ENCODE peak calls at places on chromosome 3, in nine cellular contexts. H is NCI-H1105; B is EH; M is T-cell; K is stimulated activated CD8-positive, alpha-beta memory T cell treated with anti-CD3 and anti-CD28 coated beads, Interleukin-7, amount 100 ng/mL, for 1 hour; V is sigmoid colon; I is naive thymus-derived CD8-positive, alpha-beta T cell; Q is GM03348; T is COR-L47. J is an unnamed sample.

GRCh38 chr3:48194446-48195071 is 6.3 kb upstream of the CDC25A start:
- DNase-seq in T (no peak), I (no peak), B (peak), K (no peak), M (no peak), Q (peak), V (no peak), H (peak), J (peak)

GRCh38 chr3:43076857-43077256 is 29.0 kb downstream of the POMGNT2 start:
- DNase-seq in T (no peak), H (no peak), K (no peak), M (no peak), B (peak), Q (no peak), V (no peak), I (no peak), J (no peak)

GRCh38 chr3:188489639-188490405 is 335.9 kb downstream of the LPP start:
- DNase-seq in M (no peak), T (no peak), B (peak), Q (peak), V (no peak), H (no peak), K (no peak), I (no peak), J (no peak)

GRCh38 chr3:21407743-21408142 is 343.3 kb downstream of the ZNF385D start:
- DNase-seq in H (no peak), T (no peak), I (no peak), K (no peak), Q (no peak), M (no peak), V (no peak), B (no peak), J (no peak)

GRCh38 chr3:53880396-53881345 is 1.3 kb downstream of the ACTR8 start:
- DNase-seq in K (no peak), T (no peak), I (no peak), Q (peak), V (no peak), B (peak), H (no peak), M (no peak), J (no peak)

GRCh38 chr3:178719036-178719635 is 182.9 kb downstream of the KCNMB2 start:
- DNase-seq in I (no peak), M (no peak), B (peak), H (no peak), V (no peak), T (no peak), K (no peak), Q (no peak), J (no peak)

GRCh38 chr3:135975536-135975935 is 10.0 kb downstream of the PPP2R3A start:
- DNase-seq in H (no peak), T (no peak), V (no peak), K (no peak), M (no peak), B (no peak), I (no peak), Q (no peak), J (no peak)

GRCh38 chr3:160667452-160667851 is 9.5 kb upstream of the ARL14 start:
- DNase-seq in Q (no peak), B (peak), M (no peak), H (no peak), V (no peak), K (no peak), I (no peak), T (no peak), J (no peak)

GRCh38 chr3:146550743-146551510 is 6.5 kb upstream of the PLSCR1 start:
- DNase-seq in M (no peak), Q (peak), I (no peak), B (peak), H (no peak), T (no peak), K (no peak), V (no peak), J (no peak)

GRCh38 chr3:167184511-167184910 is 195.6 kb downstream of the ZBBX start:
- DNase-seq in K (no peak), V (no peak), I (no peak), B (no peak), Q (no peak), M (no peak), H (no peak), T (no peak), J (no peak)

GRCh38 chr3:193637831-193638230 is 44.8 kb downstream of the OPA1 start:
- DNase-seq in T (no peak), V (no peak), I (no peak), K (no peak), Q (no peak), B (no peak), H (no peak), M (no peak), J (no peak)

GRCh38 chr3:53817809-53818208 is 28.4 kb downstream of the CHDH start:
- DNase-seq in Q (no peak), V (peak), K (no peak), I (no peak), B (no peak), H (no peak), M (no peak), T (no peak), J (no peak)

GRCh38 chr3:119236756-119237155 is 3.9 kb downstream of the B4GALT4 start:
- DNase-seq in K (no peak), M (peak), T (no peak), H (no peak), I (no peak), V (no peak), Q (no peak), B (no peak), J (no peak)

GRCh38 chr3:51391566-51392300 is 648 bp downstream of the RBM15B start:
- DNase-seq in M (peak), H (no peak), V (no peak), K (no peak), Q (peak), B (peak), T (peak), I (peak), J (no peak)

J was measured in NCI-H1417 treated with DMSO at 0.1 percent for 48 hours.